ENCODE peak calls at places on chromosomes 16 and 17, in nine cellular contexts. L is spleen; N is heart left ventricle; E is cardiac muscle cell; B is tibial nerve; O is AG09309; X is CD8-positive, alpha-beta T cell; F is right lobe of liver; V is thoracic aorta. Q is an unnamed sample.

GRCh38 chr16:77432264-77432663 is 2.6 kb downstream of the ADAMTS18 start:
- DNase-seq in L (no peak), N (no peak), E (no peak), B (no peak), O (no peak), X (no peak), F (no peak), V (no peak), Q (no peak)

GRCh38 chr16:68078726-68079615 is 6.2 kb upstream of the NFATC3 start:
- DNase-seq in L (no peak), N (no peak), E (no peak), B (no peak), O (no peak), X (no peak), F (peak), V (no peak), Q (no peak)

GRCh38 chr17:45372325-45372869 is 55.6 kb upstream of the MAP3K14 start:
- DNase-seq in L (no peak), N (no peak), E (peak), B (peak), O (no peak), X (no peak), F (peak), V (no peak), Q (peak)

GRCh38 chr16:55495616-55496289 is 13.1 kb upstream of the LPCAT2 start:
- DNase-seq in L (no peak), N (no peak), E (peak), B (no peak), O (peak), X (no peak), F (no peak), V (no peak), Q (no peak)

GRCh38 chr16:12208341-12209035 is 232.0 kb downstream of the SNX29 start:
- DNase-seq in L (no peak), N (no peak), E (no peak), B (no peak), O (no peak), X (no peak), F (no peak), V (no peak), Q (no peak)

GRCh38 chr17:72118588-72119279 is 2.1 kb upstream of the SOX9 start:
- DNase-seq in L (no peak), N (peak), E (peak), B (no peak), O (no peak), X (no peak), F (peak), V (no peak), Q (peak)

GRCh38 chr17:41620583-41621434 is 3.6 kb downstream of the KRT17 start:
- DNase-seq in L (peak), N (no peak), E (peak), B (no peak), O (no peak), X (no peak), F (no peak), V (no peak), Q (no peak)

GRCh38 chr17:58341861-58342475 is 10.0 kb downstream of the SUPT4H1 start:
- DNase-seq in L (no peak), N (no peak), E (no peak), B (no peak), O (no peak), X (no peak), F (no peak), V (no peak), Q (no peak)

GRCh38 chr17:76997981-76998531 is 129.9 kb downstream of the MGAT5B start:
- DNase-seq in L (no peak), N (no peak), E (no peak), B (no peak), O (no peak), X (peak), F (no peak), V (no peak), Q (no peak)

GRCh38 chr17:83127431-83128160 is 48.2 kb downstream of the METRNL start:
- DNase-seq in L (peak), N (peak), E (no peak), B (no peak), O (no peak), X (no peak), F (no peak), V (no peak), Q (no peak)
- H3K4me3 ChIP-seq in L (no peak), N (no peak), E (no peak), B (no peak), O (no peak), X (no peak), F (no peak), V (no peak), Q (no peak)

DNA sequence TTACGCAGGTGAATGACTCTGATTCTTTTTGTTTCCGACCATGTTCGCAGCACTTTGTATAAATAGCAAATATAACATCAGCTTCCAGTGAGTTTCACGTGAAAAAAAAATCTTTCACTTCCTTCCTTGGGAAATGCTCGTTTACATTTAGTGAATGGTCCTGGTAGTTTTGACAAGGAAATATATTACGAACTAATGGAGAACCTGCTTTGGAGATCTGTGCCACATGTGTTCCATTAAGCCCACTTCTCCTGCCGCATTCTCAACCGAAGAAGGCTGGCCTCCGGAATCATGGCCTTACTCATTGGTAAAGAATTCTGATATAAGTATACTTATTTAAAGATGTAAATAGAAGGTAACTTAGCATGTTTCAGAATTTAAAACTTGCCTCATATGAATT is 3.6 kb downstream of the CRAMP1 start:
- DNase-seq in L (no peak), N (no peak), E (no peak), B (no peak), O (no peak), X (no peak), F (no peak), V (no peak), Q (no peak)
- H3K4me3 ChIP-seq in L (no peak), N (peak), E (peak), B (no peak), O (no peak), X (no peak), F (no peak), V (no peak), Q (no peak)

GRCh38 chr17:36730095-36730808 is 128.9 kb downstream of the MRM1 start:
- DNase-seq in L (peak), N (no peak), E (no peak), B (no peak), O (no peak), X (no peak), F (no peak), V (no peak), Q (no peak)

GRCh38 chr17:36731091-36731490 is 129.7 kb downstream of the MRM1 start:
- DNase-seq in L (no peak), N (no peak), E (no peak), B (no peak), O (no peak), X (no peak), F (no peak), V (no peak), Q (peak)

GRCh38 chr17:36731806-36732205 is 130.4 kb downstream of the MRM1 start:
- DNase-seq in L (no peak), N (no peak), E (peak), B (no peak), O (no peak), X (no peak), F (no peak), V (no peak), Q (peak)

GRCh38 chr17:36728030-36728991 is 126.9 kb downstream of the MRM1 start:
- DNase-seq in L (no peak), N (no peak), E (no peak), B (no peak), O (no peak), X (no peak), F (no peak), V (no peak), Q (no peak)

GRCh38 chr17:36732351-36732750 is 131.0 kb downstream of the MRM1 start:
- DNase-seq in L (no peak), N (no peak), E (no peak), B (no peak), O (no peak), X (no peak), F (no peak), V (no peak), Q (no peak)
- H3K4me3 ChIP-seq in L (no peak), N (no peak), E (no peak), B (no peak), O (no peak), X (no peak), F (no peak), V (no peak), Q (no peak)

DNA sequence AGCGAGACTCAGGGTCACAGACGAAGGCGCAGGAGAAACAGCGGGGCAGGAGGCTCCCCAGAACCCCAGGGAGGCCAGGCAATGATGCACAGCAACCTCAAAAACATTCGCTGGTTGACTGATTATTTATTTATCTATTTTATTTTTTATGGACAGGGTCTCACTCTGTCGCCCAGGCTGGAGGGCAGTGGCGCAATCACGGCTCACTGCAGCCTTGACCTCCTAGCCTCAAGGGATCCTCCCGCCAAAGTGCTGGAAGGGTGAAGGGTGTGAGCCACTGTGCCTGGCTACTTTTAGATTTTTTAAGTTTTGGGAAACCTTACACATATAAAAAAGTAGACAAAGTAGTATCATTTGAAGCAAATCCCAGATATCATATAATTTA is 83.5 kb downstream of the ZNF778 start:
- DNase-seq in L (no peak), N (no peak), E (no peak), B (no peak), O (no peak), X (no peak), F (no peak), V (no peak), Q (no peak)
- H3K4me3 ChIP-seq in L (no peak), N (no peak), E (no peak), B (no peak), O (no peak), X (no peak), F (no peak), V (no peak), Q (no peak)

DNA sequence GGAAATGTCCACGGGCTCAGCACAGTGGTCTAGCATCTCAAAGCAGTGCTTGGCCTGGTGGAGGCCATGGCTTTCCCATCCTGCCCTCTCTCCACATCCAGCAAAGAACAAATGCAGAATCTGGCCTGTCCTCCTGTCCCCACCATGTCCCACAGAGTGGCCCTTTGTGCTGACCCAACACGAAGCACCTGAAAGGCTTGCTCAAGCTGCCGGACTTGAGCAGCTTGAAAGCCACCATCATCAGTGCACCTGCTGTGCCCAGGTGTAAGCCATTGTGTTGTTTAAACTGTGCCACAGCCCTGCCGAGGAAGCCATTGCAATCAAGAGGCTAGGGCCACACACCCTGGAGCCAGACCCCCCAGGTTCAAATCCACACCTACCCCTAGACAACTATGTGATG is 115.5 kb downstream of the SOCS1 start:
- DNase-seq in L (no peak), N (no peak), E (no peak), B (no peak), O (no peak), X (no peak), F (no peak), V (no peak), Q (no peak)
- H3K4me3 ChIP-seq in L (no peak), N (no peak), E (no peak), B (no peak), O (no peak), X (peak), F (no peak), V (no peak), Q (no peak)

Q was measured in pancreas.